ENCODE peak calls at places on chromosomes 6 and 20, in four cellular contexts. N is mammary epithelial cell, A is psoas muscle, Q is endothelial cell of umbilical vein. W is an unnamed sample.
A peak's percentile ranks its signal among the peaks of the same experiment; 100 is the strongest.

GRCh38 chr6:2976571-2977085 is 5.3 kb upstream of the SERPINB6 start:
- DNase-seq in N (peak; percentile 74), A (no peak), Q (peak; percentile 71), W (peak; percentile 75)

GRCh38 chr6:148414836-148415235 is 72.2 kb downstream of the SASH1 start:
- DNase-seq in N (peak; percentile 53), A (no peak), Q (peak; percentile 82), W (peak; percentile 71)

GRCh38 chr6:169247991-169248390 is 5.7 kb downstream of the THBS2 start:
- DNase-seq in N (no peak), A (no peak), Q (no peak), W (no peak)

GRCh38 chr6:147674093-147674492 is 165.6 kb downstream of the SAMD5 start:
- DNase-seq in N (no peak), A (no peak), Q (no peak), W (no peak)

GRCh38 chr6:30835576-30835975 is 48.7 kb upstream of the DDR1 start:
- DNase-seq in N (no peak), A (no peak), Q (no peak), W (no peak)

GRCh38 chr6:148407372-148407771 is 64.7 kb downstream of the SASH1 start:
- DNase-seq in N (peak; percentile 69), A (peak; percentile 68), Q (peak; percentile 97), W (peak; percentile 87)

GRCh38 chr20:4666001-4666470 is 55.7 kb upstream of the PRND start:
- DNase-seq in N (peak; percentile 95), A (no peak), Q (peak; percentile 42), W (peak; percentile 93)

GRCh38 chr20:23148721-23149570 is 62.8 kb upstream of the CD93 start:
- DNase-seq in N (no peak), A (peak; percentile 54), Q (no peak), W (no peak)

GRCh38 chr6:113209315-113209714 is 647.8 kb upstream of the MARCKS start:
- DNase-seq in N (no peak), A (no peak), Q (no peak), W (no peak)

GRCh38 chr6:113205563-113205962 is 651.6 kb upstream of the MARCKS start:
- DNase-seq in N (no peak), A (no peak), Q (no peak), W (no peak)

GRCh38 chr6:113211185-113211584 is 646.0 kb upstream of the MARCKS start:
- DNase-seq in N (no peak), A (no peak), Q (no peak), W (no peak)
- H3K4me3 ChIP-seq in N (no peak overlapping the region), A (no peak overlapping the region), Q (no peak overlapping the region), W (no peak overlapping the region)

DNA sequence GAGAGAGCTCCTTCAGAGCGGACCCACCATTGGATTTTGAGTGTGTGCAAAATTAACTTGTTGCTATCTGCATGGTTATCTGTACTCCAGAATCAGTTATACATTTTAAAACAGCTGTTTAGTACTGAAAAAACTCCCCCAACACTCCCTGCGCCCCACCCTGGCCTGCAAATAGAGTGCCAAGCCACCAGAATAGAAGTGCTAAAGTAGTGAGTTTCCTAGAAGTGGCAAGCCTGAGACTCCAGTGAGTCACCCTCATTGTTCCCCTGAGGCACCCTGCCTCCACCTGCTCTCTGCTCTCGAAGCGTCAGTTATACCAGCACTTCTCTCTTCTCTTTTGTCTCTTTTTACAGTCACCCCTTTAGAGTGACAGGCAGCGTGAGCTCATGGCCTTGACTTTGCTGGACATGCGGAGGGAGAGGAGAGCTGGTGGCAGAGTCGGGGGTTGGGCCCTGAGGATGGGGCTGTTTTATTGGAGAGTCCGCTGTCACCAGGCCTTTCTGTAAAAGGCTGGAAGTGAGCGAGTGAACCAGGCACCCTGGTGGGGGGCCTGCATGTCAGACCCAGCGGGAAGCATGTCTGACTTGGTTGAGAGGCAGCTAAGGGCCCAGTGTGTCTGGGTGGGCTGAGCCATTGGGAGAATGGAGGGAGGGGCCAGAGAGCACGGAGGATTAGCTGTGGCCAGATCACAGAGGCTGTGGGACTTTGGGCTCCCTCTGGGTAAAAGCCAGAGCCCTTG is 10.4 kb downstream of the IGF2R start:
- DNase-seq in N (peak; percentile 57), A (peak; percentile 82), Q (peak; percentile 46), W (peak; percentile 88)
- H3K4me3 ChIP-seq in N (no peak overlapping the region), A (peak overlapping the region; percentile 33), Q (no peak overlapping the region), W (no peak overlapping the region)

DNA sequence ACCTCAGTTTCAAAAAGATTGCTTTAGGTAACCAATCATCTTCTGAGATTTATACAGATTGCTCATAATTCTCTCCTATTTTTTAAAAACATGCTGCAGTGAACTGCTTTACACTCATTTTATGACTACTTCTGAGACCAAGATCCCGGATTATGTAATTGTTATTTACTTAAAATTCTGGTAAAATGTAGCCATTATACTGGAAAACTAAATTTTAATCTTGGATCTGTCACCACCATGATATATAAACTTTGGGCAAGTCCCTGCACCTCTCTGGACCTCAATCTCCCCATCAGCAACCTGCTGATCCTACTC is 477 bp upstream of the PROCR start:
- DNase-seq in N (no peak), A (no peak), Q (no peak), W (no peak)
- H3K4me3 ChIP-seq in N (no peak overlapping the region), A (peak overlapping the region; percentile 55), Q (no peak overlapping the region), W (no peak overlapping the region)

GRCh38 chr6:165663736-165664552 is 903 bp upstream of the PDE10A start:
- DNase-seq in N (peak; percentile 20), A (no peak), Q (no peak), W (peak; percentile 24)

GRCh38 chr6:165662671-165663282 is at the start of gene PDE10A:
- DNase-seq in N (peak; percentile 3), A (no peak), Q (peak; percentile 57), W (peak; percentile 12)

GRCh38 chr6:165663283-165663735 is 268 bp upstream of the PDE10A start:
- DNase-seq in N (peak; percentile 12), A (no peak), Q (peak; percentile 56), W (peak; percentile 17)

GRCh38 chr6:165665384-165665672 is 2.3 kb upstream of the PDE10A start:
- DNase-seq in N (no peak), A (no peak), Q (no peak), W (no peak)

DNA sequence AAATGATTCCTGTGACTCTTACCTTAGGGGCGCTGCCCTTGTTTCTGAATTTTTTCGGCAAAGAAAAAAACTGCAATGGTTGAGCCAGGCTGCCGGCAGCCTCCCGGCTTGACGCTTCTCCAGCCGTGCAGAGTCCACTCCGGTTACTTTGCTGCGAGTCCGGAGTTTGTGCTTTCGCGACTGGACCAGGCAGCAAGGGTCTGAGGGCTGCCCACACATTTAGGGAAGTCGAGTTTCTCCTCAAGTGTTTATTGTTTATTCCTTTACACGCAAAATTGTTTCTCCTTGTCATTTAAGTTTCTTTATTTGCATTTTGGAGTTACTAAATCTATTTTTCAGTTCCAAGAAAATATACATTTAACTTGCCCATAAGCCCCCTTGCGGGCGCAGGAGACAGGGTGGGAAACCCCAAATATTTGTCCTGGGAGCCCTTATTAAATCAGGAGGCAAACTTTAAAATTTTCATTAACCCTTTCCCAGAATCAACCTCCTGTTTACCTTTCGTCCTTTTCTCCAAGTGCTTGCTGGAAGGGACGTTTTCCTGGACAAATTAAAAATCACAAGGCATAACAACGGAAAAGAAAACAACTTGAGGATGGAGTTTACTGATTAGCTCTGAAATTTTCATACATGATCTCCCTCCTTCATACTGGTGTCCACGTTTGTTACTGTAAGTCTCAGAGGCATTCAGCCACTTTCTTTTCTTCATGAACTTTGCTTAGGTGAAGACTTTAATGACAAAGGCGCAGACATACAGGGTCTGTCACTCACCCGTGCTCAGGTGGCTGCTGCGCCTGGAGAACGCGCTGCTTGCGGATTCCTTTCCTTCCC is 1.7 kb upstream of the PDE10A start:
- DNase-seq in N (no peak), A (no peak), Q (no peak), W (no peak)
- H3K4me3 ChIP-seq in N (no peak overlapping the region), A (peak overlapping the region; percentile 71), Q (peak overlapping the region; percentile 1), W (no peak overlapping the region)

GRCh38 chr6:152983637-152984386 is 971 bp upstream of the FBXO5 start:
- DNase-seq in N (peak; percentile 82), A (peak; percentile 98), Q (peak; percentile 69), W (peak; percentile 90)

GRCh38 chr6:152982768-152983636 is at the start of gene FBXO5:
- DNase-seq in N (peak; percentile 98), A (peak; percentile 99), Q (peak; percentile 97), W (peak; percentile 99)

GRCh38 chr6:152981989-152982767 is 663 bp downstream of the FBXO5 start:
- DNase-seq in N (no peak), A (peak; percentile 55), Q (no peak), W (no peak)

GRCh38 chr6:152986978-152987377 is 4.1 kb upstream of the FBXO5 start:
- DNase-seq in N (no peak), A (no peak), Q (no peak), W (no peak)

GRCh38 chr6:152984387-152984872 is 1.6 kb upstream of the FBXO5 start:
- DNase-seq in N (no peak), A (no peak), Q (no peak), W (peak; percentile 18)
- H3K4me3 ChIP-seq in N (peak overlapping the region; percentile 68), A (peak overlapping the region; percentile 82), Q (peak overlapping the region; percentile 49), W (peak overlapping the region; percentile 79)

DNA sequence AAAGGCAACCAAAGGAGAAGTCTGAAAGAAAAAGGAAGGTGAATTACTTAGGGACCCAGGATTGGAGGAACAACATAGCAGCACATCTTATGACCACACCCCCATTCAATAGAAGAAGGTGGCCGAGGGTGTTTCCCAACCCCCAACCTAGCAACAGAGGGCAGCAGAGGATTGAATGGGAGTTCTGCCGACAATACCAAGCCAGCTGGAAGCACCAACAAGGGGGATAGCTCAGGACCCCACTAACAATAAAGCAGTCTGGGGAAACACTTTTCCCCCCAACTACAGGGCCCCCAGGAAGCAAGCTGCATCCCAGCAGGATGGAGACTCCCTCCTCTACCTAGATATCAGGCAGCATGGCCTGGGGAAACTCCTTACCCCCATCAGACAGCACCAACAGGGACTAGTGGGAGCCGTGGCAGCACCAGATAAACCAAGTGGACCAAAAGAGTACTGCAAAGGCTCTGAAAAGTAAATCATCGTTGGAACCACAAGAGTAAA is 67.7 kb downstream of the ZHX3 start:
- DNase-seq in N (peak; percentile 23), A (peak; percentile 61), Q (peak; percentile 75), W (peak; percentile 34)
- H3K4me3 ChIP-seq in N (no peak overlapping the region), A (no peak overlapping the region), Q (no peak overlapping the region), W (no peak overlapping the region)

DNA sequence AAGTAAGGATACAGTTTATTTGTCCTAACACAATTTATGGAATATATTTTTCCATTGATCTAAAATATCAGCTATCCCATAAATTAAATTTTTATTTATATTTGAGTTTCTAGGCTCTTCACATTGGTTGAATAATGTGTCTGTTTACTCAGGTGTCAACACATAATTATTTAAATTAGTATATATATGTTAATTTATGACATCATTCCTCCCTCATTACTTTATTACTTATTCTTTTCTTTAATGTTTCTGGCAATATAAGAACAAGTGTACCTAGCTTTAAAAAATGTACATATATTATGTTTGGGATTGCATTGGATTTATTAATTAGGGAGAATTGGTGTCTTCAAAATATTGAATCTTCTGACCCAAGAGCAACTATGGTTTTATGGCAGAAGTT is 31.2 kb upstream of the TCF21 start:
- DNase-seq in N (no peak), A (no peak), Q (no peak), W (no peak)
- H3K4me3 ChIP-seq in N (no peak overlapping the region), A (no peak overlapping the region), Q (no peak overlapping the region), W (no peak overlapping the region)

DNA sequence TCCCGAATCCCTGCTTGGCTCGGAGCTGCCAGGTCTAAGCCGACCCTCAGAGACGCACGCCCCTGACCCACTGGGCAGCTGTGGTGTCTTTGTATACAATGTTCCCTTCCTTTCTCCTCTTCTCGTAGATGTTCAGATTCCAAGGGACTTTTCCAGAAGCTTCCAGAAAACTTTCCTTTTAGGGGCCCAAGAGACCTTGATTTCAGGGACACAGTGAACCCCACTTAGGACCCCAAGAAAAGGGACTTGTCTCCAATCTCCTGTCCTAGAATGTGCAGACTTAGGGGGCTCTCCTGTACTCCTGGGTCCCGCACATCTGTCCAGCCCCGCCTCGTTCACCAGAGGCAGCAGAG is 103.5 kb downstream of the EDN3 start:
- DNase-seq in N (no peak), A (no peak), Q (no peak), W (no peak)
- H3K4me3 ChIP-seq in N (no peak overlapping the region), A (peak overlapping the region; percentile 15), Q (no peak overlapping the region), W (no peak overlapping the region)

GRCh38 chr6:16505711-16506362 is 255.4 kb downstream of the ATXN1 start:
- DNase-seq in N (no peak), A (no peak), Q (peak; percentile 16), W (peak; percentile 19)
- H3K4me3 ChIP-seq in N (no peak overlapping the region), A (no peak overlapping the region), Q (no peak overlapping the region), W (no peak overlapping the region)